ENCODE peak calls at places on chromosome 21, in eight cellular contexts. E is foreskin keratinocyte; T is left ventricle myocardium inferior; V is effector memory CD4-positive, alpha-beta T cell; M is tibial artery; P is body of pancreas; F is mesenchymal stem cell; Q is right cardiac atrium. K is an unnamed sample. For H3K4me1 and H3K27me3, the result is how much of the 10 kb centered on the place peaks cover.

GRCh38 chr21:15004721-15005370 is 60.0 kb downstream of the NRIP1 start:
- DNase-seq in T (no peak), P (no peak), V (no peak), Q (no peak), E (peak), F (no peak), M (no peak), K (no peak)

GRCh38 chr21:16084776-16085364 is 355.1 kb downstream of the USP25 start:
- DNase-seq in M (peak), P (peak), T (peak), F (no peak), V (no peak), E (no peak), Q (peak), K (peak)

GRCh38 chr21:27817902-27818623 is 851.2 kb upstream of the ADAMTS5 start:
- DNase-seq in Q (no peak), F (no peak), T (no peak), V (no peak), P (no peak), M (no peak), E (no peak), K (no peak)

GRCh38 chr21:15967661-15968060 is 237.9 kb downstream of the USP25 start:
- DNase-seq in Q (no peak), V (no peak), M (no peak), F (peak), E (peak), P (no peak), T (no peak), K (no peak)

GRCh38 chr21:43194303-43195130 is 25.7 kb downstream of the CRYAA start:
- DNase-seq in F (peak), P (no peak), Q (no peak), E (no peak), T (no peak), M (no peak), V (no peak), K (peak)

GRCh38 chr21:28674807-28675206 is 317.9 kb downstream of the LTN1 start:
- DNase-seq in F (no peak), E (peak), V (no peak), T (no peak), Q (no peak), M (no peak), P (no peak), K (no peak)

GRCh38 chr21:14383596-14384210 is 757 bp upstream of the HSPA13 start:
- DNase-seq in Q (no peak), T (no peak), V (no peak), M (no peak), P (no peak), F (no peak), E (no peak), K (no peak)

GRCh38 chr21:38973552-38973951 is 167.8 kb downstream of the ETS2 start:
- DNase-seq in Q (no peak), V (no peak), T (no peak), F (no peak), E (no peak), M (no peak), P (no peak), K (no peak)

GRCh38 chr21:17911628-17912027 is 92.5 kb upstream of the C21orf91 start:
- DNase-seq in V (no peak), P (no peak), E (peak), F (no peak), Q (no peak), T (no peak), M (no peak), K (no peak)

GRCh38 chr21:29077651-29078090 is 4.2 kb upstream of the CCT8 start:
- DNase-seq in E (peak), P (peak), Q (no peak), F (no peak), T (no peak), V (no peak), M (no peak), K (no peak)

GRCh38 chr21:39362733-39363132 is 13.8 kb upstream of the HMGN1 start:
- DNase-seq in M (no peak), E (no peak), F (no peak), Q (no peak), V (no peak), T (no peak), P (no peak), K (no peak)

GRCh38 chr21:46667735-46668380 is 32.4 kb downstream of the PRMT2 start:
- DNase-seq in T (no peak), E (peak), F (peak), P (no peak), Q (no peak), M (no peak), V (no peak), K (no peak)

GRCh38 chr21:39660191-39660590 is 47.5 kb downstream of the B3GALT5 start:
- DNase-seq in Q (peak), T (peak), M (no peak), E (peak), V (no peak), F (peak), P (peak), K (no peak)

GRCh38 chr21:39153842-39154241 is 29.4 kb downstream of the PSMG1 start:
- DNase-seq in T (no peak), V (no peak), E (peak), M (no peak), F (no peak), P (no peak), Q (no peak), K (no peak)

GRCh38 chr21:28776251-28776650 is 216.4 kb downstream of the LTN1 start:
- DNase-seq in F (peak), Q (no peak), V (no peak), M (no peak), T (no peak), P (no peak), E (peak), K (no peak)

GRCh38 chr21:39077816-39078215 is 105.4 kb downstream of the PSMG1 start:
- DNase-seq in T (no peak), F (no peak), V (no peak), P (no peak), M (no peak), E (no peak), Q (no peak), K (no peak)

GRCh38 chr21:39564200-39564599 is 48.5 kb upstream of the B3GALT5 start:
- DNase-seq in M (no peak), F (no peak), T (peak), E (no peak), P (peak), Q (peak), V (no peak), K (no peak)

GRCh38 chr21:35904995-35905972 is 155.0 kb downstream of the SETD4 start:
- DNase-seq in T (peak), F (no peak), M (peak), E (no peak), Q (peak), V (no peak), P (no peak), K (peak)

GRCh38 chr21:18449586-18449985 is 46.0 kb upstream of the TMPRSS15 start:
- DNase-seq in V (no peak), E (peak), Q (no peak), T (no peak), P (no peak), F (no peak), M (no peak), K (no peak)

GRCh38 chr21:31866077-31866511 is 6.7 kb upstream of the HUNK start:
- DNase-seq in F (peak), Q (peak), T (peak), P (peak), V (peak), E (peak), M (peak), K (peak)

GRCh38 chr21:43211085-43212071 is 42.6 kb downstream of the CRYAA start:
- DNase-seq in P (peak), M (no peak), E (no peak), T (peak), F (no peak), Q (peak), V (no peak), K (peak)

GRCh38 chr21:29091032-29091431 is 17.6 kb upstream of the CCT8 start:
- DNase-seq in F (peak), Q (no peak), V (no peak), P (no peak), E (peak), T (no peak), M (no peak), K (no peak)

GRCh38 chr21:28228624-28228995 is 764.1 kb downstream of the LTN1 start:
- DNase-seq in Q (no peak), E (no peak), P (no peak), V (no peak), M (no peak), F (peak), T (no peak), K (no peak)

GRCh38 chr21:39934895-39935294 is 67.7 kb downstream of the PCP4 start:
- DNase-seq in P (no peak), Q (no peak), T (no peak), F (no peak), M (no peak), E (no peak), V (no peak), K (no peak)

GRCh38 chr21:25079053-25079452 is 528.2 kb downstream of the MRPL39 start:
- DNase-seq in P (no peak), M (no peak), F (no peak), V (no peak), E (no peak), Q (no peak), T (no peak), K (no peak)

GRCh38 chr21:17495680-17496079 is 17.2 kb upstream of the CXADR start:
- DNase-seq in F (no peak), P (no peak), V (no peak), M (no peak), Q (no peak), T (no peak), E (no peak), K (no peak)

GRCh38 chr21:15289896-15290841 is 225.4 kb upstream of the NRIP1 start:
- DNase-seq in T (peak), F (no peak), E (no peak), M (no peak), V (no peak), Q (no peak), P (peak), K (no peak)

GRCh38 chr21:27277122-27277521 is 310.2 kb upstream of the ADAMTS5 start:
- DNase-seq in V (no peak), E (no peak), T (no peak), M (no peak), Q (no peak), F (peak), P (no peak), K (no peak)

GRCh38 chr21:29258626-29259335 is 39.9 kb upstream of the BACH1 start:
- DNase-seq in M (no peak), V (no peak), Q (no peak), T (no peak), P (no peak), F (peak), E (peak), K (no peak)

GRCh38 chr21:46056450-46056903 is 41.4 kb upstream of the COL6A2 start:
- DNase-seq in V (no peak), P (peak), E (no peak), M (peak), T (peak), Q (peak), F (peak), K (peak)

GRCh38 chr21:27681841-27682240 is 715.0 kb upstream of the ADAMTS5 start:
- DNase-seq in P (no peak), E (peak), M (no peak), T (no peak), F (peak), V (no peak), Q (no peak), K (no peak)

GRCh38 chr21:24259241-24259640 is 1348.0 kb downstream of the MRPL39 start:
- DNase-seq in T (no peak), Q (no peak), V (no peak), P (no peak), M (no peak), E (peak), F (no peak), K (no peak)

GRCh38 chr21:39867198-39867650 is at the start of gene PCP4:
- DNase-seq in F (no peak), P (peak), M (no peak), T (no peak), V (no peak), E (peak), Q (peak), K (peak)

GRCh38 chr21:16532841-16533240 is 803.1 kb downstream of the USP25 start:
- DNase-seq in M (no peak), T (no peak), E (peak), F (no peak), V (no peak), Q (no peak), P (no peak), K (no peak)

GRCh38 chr21:31557956-31558838 is 101.3 kb upstream of the SOD1 start:
- DNase-seq in E (peak), P (peak), F (peak), Q (no peak), M (no peak), V (peak), T (no peak), K (no peak)

GRCh38 chr21:42058631-42059111 is 12.4 kb upstream of the UMODL1 start:
- DNase-seq in F (no peak), T (no peak), E (no peak), Q (no peak), P (no peak), M (no peak), V (no peak), K (no peak)

GRCh38 chr21:42057861-42058437 is 13.2 kb upstream of the UMODL1 start:
- DNase-seq in Q (no peak), E (no peak), P (no peak), T (no peak), F (peak), M (no peak), V (no peak), K (no peak)

GRCh38 chr21:42056468-42056867 is 14.6 kb upstream of the UMODL1 start:
- DNase-seq in P (peak), E (no peak), M (no peak), Q (no peak), V (no peak), F (no peak), T (no peak), K (no peak)

GRCh38 chr21:42056996-42057689 is 14.0 kb upstream of the UMODL1 start:
- DNase-seq in V (no peak), T (no peak), M (peak), E (peak), F (peak), Q (peak), P (peak), K (no peak)

GRCh38 chr21:42055425-42055824 is 15.7 kb upstream of the UMODL1 start:
- DNase-seq in E (no peak), T (no peak), Q (no peak), P (no peak), F (no peak), V (no peak), M (no peak), K (no peak)
- H3K4me1 ChIP-seq in E (under half), T (under half), Q (under half), P (under half), F (under half), V (under half), M (under half), K (under half)

DNA sequence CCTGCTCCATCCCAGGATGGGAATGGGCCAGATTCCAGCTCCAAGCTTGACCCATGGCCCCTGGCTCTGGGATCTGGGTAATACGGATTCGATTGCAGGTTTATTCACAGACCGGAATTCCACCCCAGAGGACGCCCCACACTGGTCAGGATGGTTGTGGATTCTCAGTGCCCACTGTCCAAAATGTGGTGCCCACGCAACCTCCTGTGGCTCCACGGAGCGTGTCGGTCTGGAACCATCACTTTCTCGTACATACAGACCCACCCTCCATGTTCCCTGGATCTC is 31.6 kb downstream of the KRTAP10-1 start:
- DNase-seq in P (no peak), E (no peak), M (no peak), T (no peak), V (no peak), Q (no peak), F (no peak), K (no peak)
- H3K27me3 ChIP-seq in P (under half), E (under half), M (under half), T (half or more), V (under half), Q (under half), F (half or more), K (under half)

DNA sequence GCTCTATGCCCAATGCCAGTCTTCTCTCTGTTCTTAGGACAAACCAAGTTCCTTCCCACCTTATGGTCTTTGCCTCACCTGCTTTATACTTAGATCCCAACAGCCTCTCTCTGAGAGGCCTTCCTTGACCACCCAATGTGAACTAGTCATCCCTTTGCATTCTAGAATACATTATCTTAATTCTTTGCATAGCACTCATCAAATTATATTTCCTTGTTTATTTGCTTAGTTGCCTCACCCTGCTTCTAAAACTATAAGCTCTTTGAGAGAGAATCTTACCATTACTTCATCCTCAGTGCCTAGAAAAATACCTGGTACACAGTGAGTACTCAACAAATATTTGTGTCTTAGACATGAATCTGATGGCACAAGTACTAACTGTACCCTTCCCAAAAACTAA is 8.0 kb downstream of the PIGP start:
- DNase-seq in E (no peak), T (no peak), P (no peak), M (no peak), V (no peak), F (no peak), Q (no peak), K (no peak)
- H3K4me1 ChIP-seq in E (under half), T (under half), P (under half), M (under half), V (under half), F (under half), Q (under half), K (under half)

GRCh38 chr21:34890258-34890723 is 158.8 kb downstream of the RUNX1 start:
- DNase-seq in P (no peak), M (no peak), F (no peak), Q (no peak), T (no peak), E (no peak), V (no peak), K (no peak)

GRCh38 chr21:34890724-34891609 is 158.1 kb downstream of the RUNX1 start:
- DNase-seq in F (peak), Q (peak), E (peak), P (peak), M (peak), V (no peak), T (peak), K (no peak)

GRCh38 chr21:34888569-34889286 is 160.4 kb downstream of the RUNX1 start:
- DNase-seq in Q (peak), F (peak), V (peak), T (peak), M (peak), P (peak), E (peak), K (peak)

GRCh38 chr21:34889287-34889536 is 159.9 kb downstream of the RUNX1 start:
- DNase-seq in E (peak), M (peak), T (peak), F (peak), Q (peak), P (no peak), V (peak), K (no peak)

DNA sequence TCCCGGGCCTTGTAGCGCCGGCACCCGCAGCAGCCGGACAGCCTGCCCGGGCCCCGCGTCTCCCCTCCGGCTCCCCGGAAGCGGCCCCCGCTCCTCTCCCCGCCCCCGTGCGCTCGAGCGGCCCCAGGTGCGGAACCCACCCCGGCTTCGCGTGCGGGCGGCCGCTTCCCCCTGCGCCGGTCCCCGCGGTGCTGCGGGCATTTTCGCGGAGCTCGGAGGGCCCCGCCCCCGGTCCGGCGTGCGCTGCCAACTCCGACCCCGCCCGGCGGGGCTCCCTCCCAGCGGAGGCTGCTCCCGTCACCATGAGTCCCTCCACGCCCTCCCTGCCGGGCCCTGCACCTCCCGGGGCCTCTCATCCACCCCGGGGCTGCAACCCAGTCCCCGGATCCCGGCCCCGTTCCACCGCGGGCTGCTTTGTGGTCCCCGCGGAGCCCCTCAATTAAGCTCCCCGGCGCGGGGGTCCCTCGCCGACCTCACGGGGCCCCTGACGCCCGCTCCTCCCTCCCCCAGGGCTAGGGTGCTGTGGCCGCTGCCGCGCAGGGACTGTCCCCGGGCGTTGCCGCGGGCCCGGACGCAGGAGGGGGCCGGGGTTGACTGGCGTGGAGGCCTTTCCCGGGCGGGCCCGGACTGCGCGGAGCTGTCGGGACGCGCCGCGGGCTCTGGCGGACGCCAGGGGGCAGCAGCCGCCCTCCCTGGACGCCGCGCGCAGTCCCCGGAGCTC is 159.4 kb downstream of the RUNX1 start:
- DNase-seq in F (peak), T (peak), P (peak), V (peak), Q (peak), E (peak), M (peak), K (peak)
- H3K27me3 ChIP-seq in F (under half), T (half or more), P (under half), V (under half), Q (under half), E (under half), M (under half), K (under half)

GRCh38 chr21:37367301-37367757 is 756 bp downstream of the DYRK1A start:
- DNase-seq in T (no peak), Q (no peak), V (no peak), M (no peak), P (peak), F (no peak), E (no peak), K (no peak)

GRCh38 chr21:37370152-37371040 is 3.8 kb downstream of the DYRK1A start:
- DNase-seq in P (no peak), T (no peak), V (no peak), F (peak), M (no peak), Q (no peak), E (peak), K (no peak)

GRCh38 chr21:37367758-37368535 is 1.4 kb downstream of the DYRK1A start:
- DNase-seq in E (peak), Q (peak), P (peak), F (peak), V (no peak), T (peak), M (peak), K (no peak)

GRCh38 chr21:37369307-37369854 is 2.8 kb downstream of the DYRK1A start:
- DNase-seq in T (no peak), Q (no peak), V (no peak), P (no peak), M (no peak), E (no peak), F (no peak), K (no peak)

DNA sequence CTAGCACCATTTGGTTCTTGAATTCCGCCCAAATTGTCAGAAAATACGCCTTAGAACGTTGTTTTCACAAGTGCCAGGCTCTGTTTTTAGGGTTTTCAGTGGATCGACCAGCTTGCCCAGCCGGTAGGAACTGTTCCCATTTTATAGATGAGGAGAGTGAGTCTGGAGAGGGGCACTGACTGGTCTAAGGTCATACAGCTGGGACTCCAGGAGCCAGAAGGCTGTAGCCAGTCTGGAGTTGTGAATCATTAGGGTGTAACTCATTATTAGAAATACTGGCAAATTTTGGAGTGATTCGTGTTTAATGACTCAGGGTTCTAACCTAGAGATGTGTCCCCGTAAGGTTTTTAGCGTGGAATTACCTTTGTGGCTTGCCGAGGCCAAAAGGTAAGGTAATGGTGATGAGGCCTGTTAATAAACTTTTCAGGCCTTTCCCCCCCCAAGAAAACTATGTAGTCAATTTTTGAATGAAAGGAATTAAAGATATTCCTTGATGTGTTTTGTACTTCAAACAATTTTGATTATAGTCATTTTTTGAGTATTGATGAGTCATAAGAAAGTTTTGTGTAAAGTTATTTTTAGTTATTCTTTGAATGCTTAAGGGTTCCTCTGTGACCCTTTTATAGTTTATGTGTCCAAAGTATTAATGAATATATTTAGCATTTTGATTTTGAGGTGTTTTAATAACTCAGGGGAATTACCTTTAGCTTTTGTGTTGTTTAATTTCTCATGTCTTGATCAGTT is 2.1 kb downstream of the DYRK1A start:
- DNase-seq in Q (no peak), P (no peak), V (no peak), E (peak), F (peak), T (no peak), M (no peak), K (no peak)
- H3K4me1 ChIP-seq in Q (under half), P (half or more), V (under half), E (under half), F (under half), T (half or more), M (under half), K (half or more)